ENCODE peak calls at places on chromosomes 16 and 17, in six cellular contexts. K, J, A, B, Y and T are unnamed samples.

GRCh38 chr16:54923055-54923473 is 7.6 kb upstream of the IRX5 start:
- DNase-seq in A (no peak), Y (no peak), J (no peak), K (no peak), B (no peak), T (no peak)

GRCh38 chr17:61000911-61001310 is 323.3 kb downstream of the BCAS3 start:
- DNase-seq in K (no peak), Y (no peak), B (no peak), A (no peak), J (no peak), T (no peak)

GRCh38 chr17:55299890-55300289 is 35.1 kb downstream of the HLF start:
- DNase-seq in J (no peak), B (no peak), Y (no peak), K (no peak), A (no peak), T (no peak)

GRCh38 chr17:77649717-77650211 is 308.7 kb upstream of the TNRC6C start:
- DNase-seq in K (peak; percentile 18), J (no peak), A (no peak), Y (no peak), B (no peak), T (no peak)

GRCh38 chr17:3929764-3930163 is 13.5 kb upstream of the P2RX1 start:
- DNase-seq in B (no peak), Y (no peak), J (no peak), A (no peak), K (no peak), T (no peak)

GRCh38 chr17:47785538-47786123 is 36.0 kb downstream of the OSBPL7 start:
- DNase-seq in J (no peak), B (no peak), A (no peak), K (no peak), Y (no peak), T (no peak)

GRCh38 chr16:84625556-84625955 is 7.7 kb upstream of the COTL1 start:
- DNase-seq in J (no peak), K (no peak), Y (no peak), A (no peak), B (no peak), T (no peak)

GRCh38 chr17:63382826-63383225 is 63.3 kb downstream of the CYB561 start:
- DNase-seq in K (no peak), Y (no peak), J (no peak), B (no peak), A (no peak), T (no peak)

GRCh38 chr16:49631521-49632041 is 224.3 kb downstream of the ZNF423 start:
- DNase-seq in K (no peak), Y (no peak), A (no peak), B (no peak), J (no peak), T (no peak)

GRCh38 chr16:11276880-11277593 is 757 bp upstream of the PRM2 start:
- DNase-seq in Y (no peak), J (no peak), B (no peak), A (no peak), K (no peak), T (no peak)

GRCh38 chr16:16051132-16051531 is 101.7 kb downstream of the ABCC1 start:
- DNase-seq in B (no peak), A (no peak), Y (no peak), J (no peak), K (no peak), T (no peak)

GRCh38 chr17:7843536-7844291 is 9.7 kb downstream of the KDM6B start:
- DNase-seq in A (no peak), Y (peak; percentile 88), K (peak; percentile 90), J (peak; percentile 84), B (no peak), T (peak; percentile 79)

GRCh38 chr16:3127745-3128144 is 7.1 kb upstream of the ZNF213 start:
- DNase-seq in J (no peak), Y (no peak), A (no peak), B (peak; percentile 68), K (no peak), T (no peak)

GRCh38 chr17:73261952-73262675 is 434 bp upstream of the CPSF4L start:
- DNase-seq in B (peak; percentile 19), A (no peak), J (peak; percentile 36), K (peak; percentile 67), Y (no peak), T (peak; percentile 91)

GRCh38 chr16:1102921-1103648 is 7.0 kb upstream of the C1QTNF8 start:
- DNase-seq in A (no peak), K (no peak), Y (no peak), J (peak; percentile 93), B (no peak), T (no peak)

GRCh38 chr17:64682261-64683181 is 20.4 kb upstream of the SMURF2 start:
- DNase-seq in Y (no peak), A (no peak), B (no peak), J (no peak), K (no peak), T (no peak)

GRCh38 chr17:1715803-1716075 is 5.6 kb upstream of the TLCD2 start:
- DNase-seq in K (no peak), J (no peak), A (no peak), B (no peak), Y (no peak), T (no peak)

GRCh38 chr17:1718362-1719165 is 5.9 kb upstream of the WDR81 start:
- DNase-seq in J (no peak), B (no peak), Y (no peak), A (no peak), K (no peak), T (no peak)

GRCh38 chr17:1716076-1716911 is 6.1 kb upstream of the TLCD2 start:
- DNase-seq in J (peak; percentile 100), K (peak; percentile 100), A (peak; percentile 99), Y (peak; percentile 100), B (peak; percentile 100), T (peak; percentile 100)

GRCh38 chr17:1714980-1715802 is 5.0 kb upstream of the TLCD2 start:
- DNase-seq in B (no peak), Y (peak; percentile 95), A (no peak), J (peak; percentile 62), K (peak; percentile 97), T (peak; percentile 79)

GRCh38 chr17:1716912-1717695 is 6.9 kb upstream of the TLCD2 start:
- DNase-seq in A (peak; percentile 99), J (peak; percentile 86), K (peak; percentile 98), Y (peak; percentile 96), B (peak; percentile 95), T (peak; percentile 85)
- TF ChIP-seq POLR2AphosphoS5 in A (peak; percentile 32), J (peak; percentile 81), K (peak; percentile 79), Y (no peak), B (peak; percentile 68), T (peak; percentile 75)

DNA sequence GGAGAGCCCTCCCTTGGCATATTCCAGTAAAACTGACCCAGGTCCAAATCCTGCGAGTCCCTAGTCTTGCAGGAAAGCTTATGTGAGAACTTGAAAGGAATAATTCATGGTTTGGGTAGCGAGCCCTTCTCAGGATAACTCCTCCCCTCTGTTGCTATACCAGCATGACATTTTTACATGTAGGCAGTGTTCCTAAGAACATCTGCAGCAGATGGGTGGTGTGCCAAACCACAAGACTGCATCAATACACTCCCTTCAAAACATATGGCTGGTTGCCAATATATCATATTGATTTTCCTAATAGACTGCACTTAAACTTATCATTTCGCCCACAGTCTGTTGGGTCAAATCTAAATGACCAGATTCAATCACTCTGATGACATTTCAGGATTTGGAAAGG is 19.9 kb downstream of the PSME3IP1 start:
- DNase-seq in K (peak; percentile 43), B (no peak), A (no peak), Y (no peak), J (no peak), T (no peak)
- TF ChIP-seq CTCF in K (no peak), B (no peak), A (no peak), Y (no peak), J (no peak), T (no peak)

GRCh38 chr17:18182978-18183333 is 672 bp upstream of the ALKBH5 start:
- DNase-seq in J (peak; percentile 83), B (no peak), Y (peak; percentile 93), A (no peak), K (peak; percentile 92), T (no peak)
- TF ChIP-seq POLR2AphosphoS5 in J (no peak), B (peak; percentile 11), Y (no peak), A (peak; percentile 60), K (no peak), T (peak; percentile 16)

GRCh38 chr16:64089697-64090096 is 1032.2 kb downstream of the CDH11 start:
- DNase-seq in B (no peak), Y (no peak), A (no peak), J (peak; percentile 13), K (no peak), T (no peak)
- TF ChIP-seq CTCF in B (no peak), Y (no peak), A (peak; percentile 38), J (peak; percentile 72), K (no peak), T (no peak)